ENCODE peak calls at places on chromosomes 11 and 22, in four cellular contexts. W is nephron progenitor cell; K is activated CD8-positive, alpha-beta memory T cell treated with anti-CD3 and anti-CD28 coated beads, Interleukin-2, amount 50 U/mL, for 4 hours; Q is T-helper 2 cell. A is an unnamed sample.

GRCh38 chr11:61973603-61974162 is 6.2 kb upstream of the FTH1 start:
- DNase-seq in W (no peak), Q (no peak), K (no peak), A (no peak)

GRCh38 chr11:61022311-61023085 is 51.0 kb downstream of the CD6 start:
- DNase-seq in W (no peak), Q (no peak), K (peak), A (no peak)

GRCh38 chr22:37051629-37052385 is at the start of gene KCTD17:
- DNase-seq in Q (peak), K (peak), W (peak), A (peak)

GRCh38 chr11:12802418-12803085 is 128.3 kb downstream of the TEAD1 start:
- DNase-seq in K (no peak), Q (no peak), W (no peak), A (peak)

GRCh38 chr22:42366815-42367581 is 65.2 kb downstream of the NFAM1 start:
- DNase-seq in W (no peak), Q (no peak), K (no peak), A (no peak)

GRCh38 chr11:130876931-130877330 is 39.3 kb downstream of the SNX19 start:
- DNase-seq in Q (no peak), K (no peak), W (no peak), A (no peak)

GRCh38 chr11:62774407-62774806 is 3.2 kb downstream of the TAF6L start:
- DNase-seq in Q (no peak), W (no peak), K (no peak), A (no peak)

GRCh38 chr11:86938900-86939880 is 16.0 kb downstream of the FZD4 start:
- DNase-seq in K (no peak), Q (no peak), W (no peak), A (peak)

GRCh38 chr11:125262194-125262824 is 97.8 kb downstream of the PKNOX2 start:
- DNase-seq in Q (no peak), K (no peak), W (no peak), A (no peak)

GRCh38 chr11:62413060-62413696 is 5.7 kb upstream of the SCGB1A1 start:
- DNase-seq in W (no peak), K (no peak), Q (no peak), A (no peak)

A was measured in endothelial cell of umbilical vein.